ENCODE peak calls at places on chromosomes 12 and 14, in six cellular contexts. One of them, this sample, is unnamed. For H3K27me3 and H3K4me1, the result is how much of the 10 kb centered on the place peaks cover.

GRCh38 chr14:89616425-89617141 is 199.6 kb upstream of the FOXN3 start:
- DNase-seq in hepatocyte: peak
- DNase-seq in upper lobe of right lung: no peak
- DNase-seq in mammary epithelial cell: no peak
- DNase-seq in lung: no peak
- DNase-seq in neuronal stem cell: no peak
- DNase-seq in this sample: no peak

GRCh38 chr14:103391048-103391447 is 5.8 kb downstream of the MARK3 start:
- DNase-seq in hepatocyte: peak
- DNase-seq in upper lobe of right lung: no peak
- DNase-seq in mammary epithelial cell: peak
- DNase-seq in lung: no peak
- DNase-seq in neuronal stem cell: no peak
- DNase-seq in this sample: no peak

GRCh38 chr14:66231823-66232222 is 254.3 kb upstream of the CCDC196 start:
- DNase-seq in hepatocyte: no peak
- DNase-seq in upper lobe of right lung: no peak
- DNase-seq in mammary epithelial cell: no peak
- DNase-seq in lung: no peak
- DNase-seq in neuronal stem cell: no peak
- DNase-seq in this sample: no peak

GRCh38 chr12:3553221-3553620 is 62.2 kb downstream of the PRMT8 start:
- DNase-seq in hepatocyte: no peak
- DNase-seq in upper lobe of right lung: no peak
- DNase-seq in mammary epithelial cell: no peak
- DNase-seq in lung: no peak
- DNase-seq in neuronal stem cell: no peak
- DNase-seq in this sample: peak

GRCh38 chr12:20127401-20127800 is 240.9 kb upstream of the PDE3A start:
- DNase-seq in hepatocyte: no peak
- DNase-seq in upper lobe of right lung: no peak
- DNase-seq in mammary epithelial cell: no peak
- DNase-seq in lung: no peak
- DNase-seq in neuronal stem cell: no peak
- DNase-seq in this sample: no peak

GRCh38 chr14:93042968-93043940 is 72.5 kb downstream of the ITPK1 start:
- DNase-seq in hepatocyte: peak
- DNase-seq in upper lobe of right lung: peak
- DNase-seq in mammary epithelial cell: peak
- DNase-seq in lung: peak
- DNase-seq in neuronal stem cell: no peak
- DNase-seq in this sample: no peak

GRCh38 chr12:50538178-50538577 is 33.4 kb downstream of the DIP2B start:
- DNase-seq in hepatocyte: no peak
- DNase-seq in upper lobe of right lung: no peak
- DNase-seq in mammary epithelial cell: no peak
- DNase-seq in lung: no peak
- DNase-seq in neuronal stem cell: no peak
- DNase-seq in this sample: no peak

GRCh38 chr14:37230551-37231194 is 32.9 kb downstream of the MIPOL1 start:
- DNase-seq in hepatocyte: peak
- DNase-seq in upper lobe of right lung: no peak
- DNase-seq in mammary epithelial cell: peak
- DNase-seq in lung: no peak
- DNase-seq in neuronal stem cell: peak
- DNase-seq in this sample: no peak

GRCh38 chr14:71665157-71665556 is 267.1 kb upstream of the RGS6 start:
- DNase-seq in hepatocyte: no peak
- DNase-seq in upper lobe of right lung: no peak
- DNase-seq in mammary epithelial cell: peak
- DNase-seq in lung: no peak
- DNase-seq in neuronal stem cell: no peak
- DNase-seq in this sample: no peak

GRCh38 chr12:80763874-80764273 is 47.2 kb downstream of the MYF5 start:
- DNase-seq in hepatocyte: peak
- DNase-seq in upper lobe of right lung: no peak
- DNase-seq in mammary epithelial cell: peak
- DNase-seq in lung: no peak
- DNase-seq in neuronal stem cell: peak
- DNase-seq in this sample: no peak

GRCh38 chr14:54652188-54652889 is 85.4 kb downstream of the SAMD4A start:
- DNase-seq in hepatocyte: peak
- DNase-seq in upper lobe of right lung: peak
- DNase-seq in mammary epithelial cell: peak
- DNase-seq in lung: peak
- DNase-seq in neuronal stem cell: peak
- DNase-seq in this sample: no peak

GRCh38 chr12:55712154-55712553 is 3.7 kb upstream of the BLOC1S1 start:
- DNase-seq in hepatocyte: no peak
- DNase-seq in upper lobe of right lung: no peak
- DNase-seq in mammary epithelial cell: no peak
- DNase-seq in lung: no peak
- DNase-seq in neuronal stem cell: no peak
- DNase-seq in this sample: no peak

GRCh38 chr14:68663385-68664076 is 129.3 kb downstream of the ZFP36L1 start:
- DNase-seq in hepatocyte: no peak
- DNase-seq in upper lobe of right lung: no peak
- DNase-seq in mammary epithelial cell: peak
- DNase-seq in lung: no peak
- DNase-seq in neuronal stem cell: no peak
- DNase-seq in this sample: peak

GRCh38 chr12:118022728-118023109 is 6.2 kb downstream of the RFC5 start:
- DNase-seq in hepatocyte: no peak
- DNase-seq in upper lobe of right lung: no peak
- DNase-seq in mammary epithelial cell: no peak
- DNase-seq in lung: no peak
- DNase-seq in neuronal stem cell: no peak
- DNase-seq in this sample: no peak

GRCh38 chr12:67716817-67717216 is 68.3 kb downstream of the DYRK2 start:
- DNase-seq in hepatocyte: no peak
- DNase-seq in upper lobe of right lung: no peak
- DNase-seq in mammary epithelial cell: no peak
- DNase-seq in lung: no peak
- DNase-seq in neuronal stem cell: no peak
- DNase-seq in this sample: no peak

GRCh38 chr14:77320238-77320935 is at the start of gene POMT2:
- DNase-seq in hepatocyte: peak
- DNase-seq in upper lobe of right lung: peak
- DNase-seq in mammary epithelial cell: peak
- DNase-seq in lung: peak
- DNase-seq in neuronal stem cell: peak
- DNase-seq in this sample: peak

GRCh38 chr12:121537814-121538698 is 42.8 kb downstream of the KDM2B start:
- DNase-seq in hepatocyte: peak
- DNase-seq in upper lobe of right lung: peak
- DNase-seq in mammary epithelial cell: no peak
- DNase-seq in lung: no peak
- DNase-seq in neuronal stem cell: no peak
- DNase-seq in this sample: no peak

GRCh38 chr12:130331146-130331545 is 6.5 kb upstream of the PIWIL1 start:
- DNase-seq in hepatocyte: no peak
- DNase-seq in upper lobe of right lung: no peak
- DNase-seq in mammary epithelial cell: no peak
- DNase-seq in lung: no peak
- DNase-seq in neuronal stem cell: no peak
- DNase-seq in this sample: no peak
- H3K27me3 ChIP-seq in hepatocyte: under half
- H3K27me3 ChIP-seq in upper lobe of right lung: under half
- H3K27me3 ChIP-seq in mammary epithelial cell: under half
- H3K27me3 ChIP-seq in lung: under half
- H3K27me3 ChIP-seq in neuronal stem cell: under half
- H3K27me3 ChIP-seq in this sample: under half

GRCh38 chr14:100773331-100774163 is 46.9 kb downstream of the DLK1 start:
- DNase-seq in hepatocyte: no peak
- DNase-seq in upper lobe of right lung: no peak
- DNase-seq in mammary epithelial cell: no peak
- DNase-seq in lung: no peak
- DNase-seq in neuronal stem cell: no peak
- DNase-seq in this sample: peak
- H3K4me1 ChIP-seq in hepatocyte: under half
- H3K4me1 ChIP-seq in upper lobe of right lung: under half
- H3K4me1 ChIP-seq in mammary epithelial cell: under half
- H3K4me1 ChIP-seq in lung: under half
- H3K4me1 ChIP-seq in neuronal stem cell: under half
- H3K4me1 ChIP-seq in this sample: under half

DNA sequence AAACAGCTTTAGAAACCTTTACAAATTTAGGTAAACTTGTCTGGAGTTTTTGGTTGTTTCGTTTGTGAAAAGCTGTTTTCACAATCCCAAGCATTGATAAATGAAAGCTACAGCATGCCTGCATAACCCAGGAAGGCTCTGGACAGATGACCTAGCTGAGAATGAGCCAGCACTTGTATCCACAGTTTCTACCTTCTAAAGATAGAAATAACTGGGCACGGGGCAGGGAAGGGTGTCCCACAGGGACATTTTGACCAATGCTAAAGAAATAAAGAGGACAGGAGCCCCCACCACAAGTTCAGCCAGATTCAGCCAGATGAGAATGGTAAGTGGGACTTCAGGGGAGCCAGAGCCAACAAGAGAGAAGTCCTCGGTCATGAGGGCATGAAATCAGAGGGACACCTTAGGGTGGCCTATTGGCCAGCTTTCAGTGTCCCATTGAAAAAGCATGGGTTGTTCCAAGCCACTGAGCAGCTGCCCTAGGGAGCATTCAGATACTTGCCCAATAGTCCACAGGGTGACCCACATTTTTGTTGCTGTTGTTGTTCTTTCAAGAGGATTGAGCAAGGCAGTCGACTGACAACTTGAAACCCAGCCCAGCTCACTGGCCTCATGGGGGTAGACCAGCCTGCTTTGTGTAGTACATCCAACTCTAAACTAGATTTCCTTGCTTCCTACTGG is 140.3 kb upstream of the NUDT4 start:
- DNase-seq in hepatocyte: no peak
- DNase-seq in upper lobe of right lung: no peak
- DNase-seq in mammary epithelial cell: no peak
- DNase-seq in lung: no peak
- DNase-seq in neuronal stem cell: no peak
- DNase-seq in this sample: no peak
- H3K4me3 ChIP-seq in hepatocyte: no peak
- H3K4me3 ChIP-seq in upper lobe of right lung: no peak
- H3K4me3 ChIP-seq in mammary epithelial cell: no peak
- H3K4me3 ChIP-seq in lung: no peak
- H3K4me3 ChIP-seq in neuronal stem cell: no peak
- H3K4me3 ChIP-seq in this sample: no peak

GRCh38 chr14:42779024-42779423 is 1172.3 kb downstream of the LRFN5 start:
- DNase-seq in hepatocyte: no peak
- DNase-seq in upper lobe of right lung: no peak
- DNase-seq in mammary epithelial cell: no peak
- DNase-seq in lung: no peak
- DNase-seq in neuronal stem cell: no peak
- DNase-seq in this sample: no peak
- H3K27me3 ChIP-seq in hepatocyte: under half
- H3K27me3 ChIP-seq in upper lobe of right lung: under half
- H3K27me3 ChIP-seq in mammary epithelial cell: under half
- H3K27me3 ChIP-seq in lung: under half
- H3K27me3 ChIP-seq in neuronal stem cell: under half
- H3K27me3 ChIP-seq in this sample: under half

GRCh38 chr12:53215497-53215896 is 8.4 kb upstream of the ITGB7 start:
- DNase-seq in hepatocyte: no peak
- DNase-seq in upper lobe of right lung: no peak
- DNase-seq in mammary epithelial cell: no peak
- DNase-seq in lung: no peak
- DNase-seq in neuronal stem cell: no peak
- DNase-seq in this sample: no peak
- H3K4me1 ChIP-seq in hepatocyte: under half
- H3K4me1 ChIP-seq in upper lobe of right lung: half or more
- H3K4me1 ChIP-seq in mammary epithelial cell: under half
- H3K4me1 ChIP-seq in lung: under half
- H3K4me1 ChIP-seq in neuronal stem cell: under half
- H3K4me1 ChIP-seq in this sample: half or more

DNA sequence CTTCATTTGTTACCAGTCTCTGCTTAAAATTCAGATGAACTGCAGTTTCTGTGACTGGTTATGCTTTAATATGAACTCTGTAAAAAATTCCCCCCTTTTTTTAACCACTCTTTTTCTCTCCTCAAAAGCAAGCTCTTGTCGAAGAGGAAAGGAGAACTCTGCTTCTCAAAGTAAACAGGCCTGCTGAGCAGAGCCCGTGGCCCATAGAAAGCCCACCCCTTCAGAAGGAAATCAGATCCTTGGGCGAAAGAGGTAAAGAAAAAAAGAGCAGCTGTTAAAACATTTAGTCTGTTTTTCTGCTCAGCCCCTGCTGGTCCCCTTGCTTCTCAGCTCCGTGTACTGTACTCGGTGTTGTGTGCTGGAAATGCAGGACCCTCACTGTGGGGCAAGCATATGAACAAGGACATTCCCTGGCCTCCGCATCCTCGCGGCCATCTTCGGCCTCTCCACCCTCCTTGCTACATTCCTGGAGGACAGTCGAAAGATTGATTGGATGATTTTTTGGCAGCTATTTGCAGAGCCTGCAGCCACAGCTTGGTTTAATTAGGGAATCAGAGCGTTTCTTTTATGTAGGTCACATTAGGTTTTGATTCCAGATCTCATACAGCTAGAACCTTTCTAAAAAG is 164.6 kb upstream of the LRIG3 start:
- DNase-seq in hepatocyte: peak
- DNase-seq in upper lobe of right lung: no peak
- DNase-seq in mammary epithelial cell: no peak
- DNase-seq in lung: no peak
- DNase-seq in neuronal stem cell: no peak
- DNase-seq in this sample: no peak
- H3K4me3 ChIP-seq in hepatocyte: no peak
- H3K4me3 ChIP-seq in upper lobe of right lung: no peak
- H3K4me3 ChIP-seq in mammary epithelial cell: no peak
- H3K4me3 ChIP-seq in lung: no peak
- H3K4me3 ChIP-seq in neuronal stem cell: no peak
- H3K4me3 ChIP-seq in this sample: no peak